ENCODE peak calls at places on chromosomes 2 and 18, in six cellular contexts. D is CD8-positive, alpha-beta memory T cell; F is GM06990; H is IMR-90; Y is bronchial epithelial cell; X is fibroblast of mammary gland. L is an unnamed sample.

GRCh38 chr2:241302083-241302482 is 13.4 kb downstream of the HDLBP start:
- DNase-seq in F (no peak), D (no peak), Y (no peak), X (no peak), H (no peak), L (no peak)

GRCh38 chr2:95024960-95025405 is 525 bp upstream of the MAL start:
- DNase-seq in H (no peak), X (no peak), F (no peak), Y (no peak), D (no peak), L (no peak)

GRCh38 chr18:8610442-8610801 is 1.2 kb downstream of the RAB12 start:
- DNase-seq in Y (peak), H (peak), D (no peak), X (peak), F (no peak), L (no peak)

GRCh38 chr2:38465789-38466127 is 88.7 kb upstream of the ATL2 start:
- DNase-seq in X (peak), Y (peak), F (no peak), D (no peak), H (peak), L (peak)

GRCh38 chr2:240424341-240425235 is 10.9 kb upstream of the GPC1 start:
- DNase-seq in Y (no peak), X (no peak), D (no peak), F (no peak), H (no peak), L (no peak)

GRCh38 chr2:121052023-121052422 is 233.0 kb downstream of the TFCP2L1 start:
- DNase-seq in F (no peak), H (no peak), D (no peak), Y (no peak), X (no peak), L (no peak)

GRCh38 chr2:198308368-198308767 is 504.0 kb downstream of the PLCL1 start:
- DNase-seq in F (no peak), X (no peak), H (no peak), Y (no peak), D (no peak), L (no peak)

GRCh38 chr2:213188971-213189899 is 37.8 kb upstream of the IKZF2 start:
- DNase-seq in F (no peak), X (peak), H (peak), Y (no peak), D (no peak), L (peak)

GRCh38 chr2:24262571-24262970 is 87.7 kb downstream of the FAM228A start:
- DNase-seq in Y (no peak), H (peak), F (no peak), D (no peak), X (peak), L (peak)

GRCh38 chr18:28183418-28184078 is 6.6 kb upstream of the CDH2 start:
- DNase-seq in D (no peak), Y (peak), X (peak), H (peak), F (no peak), L (no peak)

GRCh38 chr18:58997811-58998337 is 133.2 kb downstream of the ZNF532 start:
- DNase-seq in D (no peak), F (no peak), H (peak), X (peak), Y (peak), L (peak)

GRCh38 chr2:38794235-38794946 is 16.4 kb downstream of the GEMIN6 start:
- DNase-seq in H (no peak), F (no peak), Y (no peak), D (no peak), X (no peak), L (no peak)

GRCh38 chr2:151922845-151923666 is 94.8 kb upstream of the ARL5A start:
- DNase-seq in X (peak), D (no peak), H (no peak), F (no peak), Y (peak), L (no peak)

GRCh38 chr2:109238580-109238979 is 109.6 kb downstream of the SH3RF3 start:
- DNase-seq in F (peak), X (peak), D (peak), H (peak), Y (peak), L (peak)

GRCh38 chr18:9868857-9869712 is 16.7 kb upstream of the TXNDC2 start:
- DNase-seq in F (no peak), X (no peak), Y (no peak), D (no peak), H (no peak), L (no peak)

GRCh38 chr2:200592414-200593075 is 6.7 kb downstream of the AOX1 start:
- DNase-seq in F (no peak), D (no peak), H (peak), Y (peak), X (peak), L (peak)

GRCh38 chr2:238158018-238158806 is 558 bp upstream of the ERFE start:
- DNase-seq in D (no peak), H (no peak), F (no peak), Y (no peak), X (no peak), L (no peak)

GRCh38 chr2:200475795-200476194 is 34.1 kb downstream of the KCTD18 start:
- DNase-seq in X (no peak), H (no peak), Y (no peak), F (no peak), D (no peak), L (no peak)

GRCh38 chr2:83585250-83585649 is 873.8 kb downstream of the SUCLG1 start:
- DNase-seq in F (no peak), Y (no peak), H (no peak), X (no peak), D (no peak), L (no peak)
- H3K4me3 ChIP-seq in F (no peak), Y (no peak), H (no peak), X (no peak), D (no peak), L (no peak)

DNA sequence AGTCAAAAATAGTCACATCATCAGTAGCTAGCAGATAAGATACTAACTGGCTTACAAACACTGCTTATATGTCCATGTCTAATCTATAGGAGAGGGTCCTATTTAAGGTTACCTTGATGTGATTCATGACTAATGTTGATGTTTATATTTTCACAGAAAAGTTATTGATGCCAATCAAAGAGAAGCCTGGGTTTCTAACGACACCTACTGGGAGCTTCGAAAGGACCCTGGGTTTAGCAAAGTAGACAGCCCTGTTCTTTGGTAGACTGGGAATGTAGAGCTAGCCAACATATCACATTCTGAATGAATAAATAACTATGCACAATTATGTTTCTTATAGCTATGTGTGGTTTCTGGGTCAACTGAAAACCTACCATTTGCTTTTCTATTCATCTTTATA is 55.7 kb downstream of the PRKRA start:
- DNase-seq in H (no peak), Y (no peak), D (no peak), X (no peak), F (no peak), L (no peak)
- H3K4me3 ChIP-seq in H (no peak), Y (no peak), D (no peak), X (no peak), F (no peak), L (no peak)

GRCh38 chr2:85255813-85256581 is 71.8 kb downstream of the TGOLN2 start:
- DNase-seq in H (peak), F (no peak), X (no peak), D (no peak), Y (peak), L (peak)
- H3K4me3 ChIP-seq in H (peak), F (no peak), X (no peak), D (no peak), Y (no peak), L (peak)

DNA sequence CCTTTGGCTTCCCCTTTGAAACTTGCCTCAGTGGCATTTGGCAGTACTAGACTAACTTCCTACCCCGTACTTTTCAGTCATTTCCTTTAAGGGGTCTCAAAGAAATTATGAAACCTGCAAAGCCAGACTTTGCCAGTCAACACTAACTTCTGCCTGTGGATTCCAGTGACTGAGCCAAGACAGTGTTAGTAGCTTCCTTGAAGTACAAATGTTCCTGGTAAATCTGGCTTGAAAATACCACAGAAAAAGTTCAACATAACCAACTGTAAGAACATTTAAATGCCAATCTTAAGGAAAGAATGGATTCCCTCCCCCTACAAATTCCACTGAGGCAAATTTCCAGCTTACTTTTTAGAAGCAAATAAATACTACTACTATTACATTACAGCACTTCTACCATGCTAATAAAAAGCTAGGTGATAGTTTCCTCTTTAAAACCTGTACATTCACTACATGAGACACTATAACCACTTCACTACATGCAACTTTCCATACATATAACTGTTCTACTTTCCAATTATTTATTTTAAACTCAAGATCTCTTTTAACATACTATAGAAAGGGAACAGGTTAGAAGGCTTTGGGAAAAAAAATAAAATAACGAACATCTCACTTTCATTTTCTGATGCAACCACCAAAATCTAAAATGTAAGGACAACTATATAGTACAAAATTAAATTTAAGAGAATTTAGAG is 2.4 kb downstream of the PELI1 start:
- DNase-seq in D (no peak), Y (no peak), H (peak), F (no peak), X (no peak), L (peak)
- H3K4me3 ChIP-seq in D (peak), Y (peak), H (no peak), F (peak), X (peak), L (peak)

GRCh38 chr2:239230318-239231052 is 170.3 kb downstream of the HDAC4 start:
- DNase-seq in Y (no peak), D (no peak), X (no peak), F (no peak), H (no peak), L (no peak)
- H3K4me3 ChIP-seq in Y (no peak), D (no peak), X (no peak), F (no peak), H (no peak), L (no peak)

GRCh38 chr2:55370208-55370607 is 49.4 kb downstream of the CCDC88A start:
- DNase-seq in D (no peak), H (no peak), X (no peak), Y (no peak), F (no peak), L (no peak)

GRCh38 chr2:55361465-55362189 is 58.0 kb downstream of the CCDC88A start:
- DNase-seq in D (no peak), Y (no peak), X (no peak), H (no peak), F (peak), L (no peak)

GRCh38 chr2:55365303-55365702 is 54.4 kb downstream of the CCDC88A start:
- DNase-seq in D (no peak), Y (peak), F (no peak), X (no peak), H (peak), L (peak)

GRCh38 chr2:55363636-55364035 is 56.0 kb downstream of the CCDC88A start:
- DNase-seq in F (no peak), D (no peak), Y (no peak), H (no peak), X (no peak), L (no peak)

DNA sequence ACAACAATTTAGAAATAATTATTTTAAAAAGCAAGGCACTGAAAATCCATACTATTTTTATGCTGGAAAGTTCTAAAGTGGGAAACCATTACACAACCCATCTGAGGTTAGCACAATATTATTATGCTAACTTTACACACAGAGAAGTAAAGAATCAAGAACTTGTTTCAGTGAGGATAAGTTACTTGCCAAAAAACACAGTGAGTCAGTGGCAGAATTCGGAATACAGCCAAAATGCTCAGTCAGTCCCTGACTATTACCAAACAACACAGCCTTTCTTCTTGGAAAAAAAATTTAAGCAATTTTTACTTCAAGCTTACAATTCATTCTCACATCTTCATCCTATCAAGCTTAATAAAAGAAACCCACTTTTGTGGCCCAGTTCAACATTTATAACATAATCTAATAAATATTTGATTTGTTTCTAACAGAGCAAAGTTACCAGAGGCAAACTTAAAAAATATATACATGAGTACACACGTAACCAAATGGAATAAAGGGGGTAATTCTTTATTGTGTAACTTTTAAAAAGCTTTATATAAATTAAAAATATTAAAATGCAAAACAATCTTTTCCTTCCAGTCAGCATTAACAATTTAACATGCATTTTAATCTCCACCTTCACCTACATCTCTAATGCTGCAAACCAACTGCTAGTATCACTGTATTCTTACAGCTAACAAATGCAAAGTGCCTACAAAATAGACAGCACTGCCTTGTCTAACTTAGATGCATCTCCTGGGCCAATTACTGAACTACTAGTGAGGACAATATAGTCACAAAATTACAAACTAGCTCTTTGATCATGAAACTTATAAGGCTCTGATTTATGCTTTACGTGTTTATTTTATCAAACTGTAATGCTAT is 55.2 kb downstream of the CCDC88A start:
- DNase-seq in H (peak), D (no peak), Y (peak), X (peak), F (no peak), L (peak)
- H3K4me3 ChIP-seq in H (no peak), D (no peak), Y (no peak), X (no peak), F (no peak), L (no peak)

DNA sequence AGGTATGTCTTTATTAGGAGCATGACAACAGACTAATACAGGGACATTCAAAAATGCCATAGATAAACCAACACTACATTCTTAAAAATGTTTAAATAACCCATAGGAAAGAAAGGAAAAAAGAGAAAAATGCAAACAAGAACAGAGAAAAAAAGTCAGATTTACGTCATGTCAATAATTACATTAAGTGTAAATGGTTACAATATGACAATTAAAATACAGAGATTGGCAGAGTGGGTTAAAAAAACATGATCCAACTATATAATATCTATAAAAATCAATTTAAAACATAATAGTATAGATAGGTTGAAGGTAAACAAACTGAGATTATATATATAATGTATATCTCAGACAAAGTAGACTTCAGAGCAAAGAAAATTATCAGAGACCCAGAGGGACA is 255.8 kb downstream of the ANAPC1 start:
- DNase-seq in F (no peak), D (no peak), X (no peak), Y (no peak), H (no peak), L (no peak)
- H3K4me3 ChIP-seq in F (no peak), D (no peak), X (no peak), Y (no peak), H (no peak), L (no peak)

GRCh38 chr2:226794077-226794670 is 5.4 kb downstream of the IRS1 start:
- DNase-seq in D (no peak), X (peak), H (peak), F (no peak), Y (peak), L (peak)
- H3K4me3 ChIP-seq in D (no peak), X (peak), H (peak), F (no peak), Y (peak), L (peak)

GRCh38 chr2:55052087-55053061 is 2.1 kb upstream of the RTN4 start:
- DNase-seq in Y (no peak), H (peak), F (peak), X (no peak), D (no peak), L (no peak)

GRCh38 chr2:55048925-55049793 is 1.1 kb downstream of the RTN4 start:
- DNase-seq in F (peak), H (peak), X (peak), D (peak), Y (peak), L (peak)

GRCh38 chr2:55050133-55050994 is at the start of gene RTN4:
- DNase-seq in D (peak), F (peak), X (peak), Y (peak), H (peak), L (peak)

GRCh38 chr2:55049794-55050132 is 488 bp downstream of the RTN4 start:
- DNase-seq in Y (no peak), D (no peak), F (no peak), X (no peak), H (no peak), L (no peak)

DNA sequence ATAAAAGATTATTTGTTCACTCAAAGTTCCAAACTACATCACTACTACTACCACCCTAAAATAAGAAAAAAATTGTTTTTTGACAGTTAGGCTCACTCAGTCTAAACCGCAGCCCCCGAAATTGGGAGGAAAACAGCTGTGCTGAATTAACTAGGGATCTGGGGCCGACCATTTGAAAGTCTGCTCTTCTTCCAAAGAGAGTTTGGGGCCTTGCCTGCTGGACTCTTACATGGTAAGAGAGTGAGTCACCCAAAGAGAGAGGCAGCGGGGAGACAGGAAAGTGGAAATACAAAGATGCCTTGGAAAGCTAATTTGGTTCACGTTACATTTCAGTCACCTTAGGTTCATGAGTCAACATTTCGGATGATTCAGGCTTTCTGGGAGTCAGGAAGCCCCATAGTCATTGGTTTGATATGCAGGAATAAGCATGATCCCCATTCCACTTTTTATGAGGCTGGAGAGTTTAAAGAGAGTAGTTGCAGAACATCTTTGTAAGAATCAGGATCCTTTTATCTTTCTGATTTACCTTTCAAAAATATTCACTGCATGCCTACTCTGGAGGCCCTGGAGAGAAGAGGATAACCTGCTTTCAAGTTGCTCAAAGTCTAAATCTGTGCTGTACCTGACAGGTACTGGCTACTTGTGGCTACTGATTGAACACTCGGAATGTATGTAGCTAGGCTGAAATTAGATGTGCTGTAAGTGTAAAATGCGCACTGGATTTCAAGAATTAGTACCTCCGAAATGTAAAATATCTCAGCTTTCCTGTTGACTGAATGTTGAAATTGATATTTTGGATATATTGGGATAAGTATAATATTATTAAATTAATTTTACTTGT is 995 bp upstream of the RTN4 start:
- DNase-seq in H (peak), Y (peak), D (peak), X (peak), F (no peak), L (peak)
- H3K4me3 ChIP-seq in H (peak), Y (peak), D (peak), X (peak), F (peak), L (peak)

GRCh38 chr2:12606472-12607000 is 110.2 kb upstream of the TRIB2 start:
- DNase-seq in H (peak), X (peak), D (no peak), Y (no peak), F (no peak), L (peak)
- H3K4me3 ChIP-seq in H (no peak), X (no peak), D (no peak), Y (no peak), F (no peak), L (no peak)